ENCODE peak calls at places on chromosomes 7 and 10, in seven cellular contexts. C is Panc1, G is transverse colon, T is spleen, Z is HCT116, N is prostate gland, P is upper lobe of left lung. M is an unnamed sample. For H3K4me1, the result is how much of the 10 kb centered on the place peaks cover.

GRCh38 chr10:105807930-105808587 is 1167.0 kb downstream of the SORCS3 start:
- DNase-seq in G (no peak), C (no peak), T (no peak), N (no peak), P (no peak), Z (no peak), M (no peak)

GRCh38 chr7:3461923-3462322 is 160.9 kb downstream of the SDK1 start:
- DNase-seq in Z (no peak), C (no peak), G (no peak), T (no peak), P (no peak), N (no peak), M (no peak)

GRCh38 chr10:26311383-26311940 is 94.9 kb downstream of the GAD2 start:
- DNase-seq in G (no peak), N (no peak), T (no peak), P (no peak), C (no peak), Z (peak), M (no peak)

GRCh38 chr10:79927111-79927828 is 21.6 kb downstream of the SFTPD start:
- DNase-seq in T (peak), N (no peak), G (no peak), Z (no peak), P (no peak), C (no peak), M (no peak)

GRCh38 chr7:83648464-83649241 is at the start of gene SEMA3E:
- DNase-seq in G (no peak), Z (peak), T (no peak), N (peak), P (no peak), C (peak), M (no peak)

GRCh38 chr10:119802068-119802538 is 70.5 kb downstream of the MCMBP start:
- DNase-seq in Z (no peak), P (no peak), C (no peak), N (no peak), G (no peak), T (no peak), M (no peak)

GRCh38 chr7:74203157-74203556 is 6.6 kb upstream of the LAT2 start:
- DNase-seq in N (peak), C (no peak), Z (no peak), T (peak), P (no peak), G (peak), M (no peak)

GRCh38 chr10:7296648-7297047 is 114.2 kb downstream of the SFMBT2 start:
- DNase-seq in T (no peak), G (no peak), P (no peak), C (no peak), N (no peak), Z (no peak), M (no peak)

GRCh38 chr7:11331128-11332102 is 357.7 kb downstream of the PHF14 start:
- DNase-seq in T (no peak), Z (no peak), G (no peak), C (no peak), P (no peak), N (no peak), M (no peak)

GRCh38 chr10:48511855-48512191 is 93.0 kb downstream of the ARHGAP22 start:
- DNase-seq in T (peak), C (no peak), N (no peak), P (no peak), G (no peak), Z (no peak), M (peak)

GRCh38 chr7:47254081-47255006 is 327.6 kb downstream of the TNS3 start:
- DNase-seq in C (no peak), T (peak), Z (no peak), N (peak), P (peak), G (peak), M (no peak)

GRCh38 chr10:4303045-4303444 is 518.0 kb upstream of the KLF6 start:
- DNase-seq in Z (no peak), N (no peak), C (no peak), P (no peak), G (no peak), T (no peak), M (no peak)

GRCh38 chr7:17557305-17557704 is 258.9 kb downstream of the AHR start:
- DNase-seq in C (no peak), N (no peak), P (no peak), T (no peak), Z (no peak), G (no peak), M (no peak)

GRCh38 chr7:158252837-158253669 is 334.6 kb downstream of the PTPRN2 start:
- DNase-seq in Z (no peak), P (peak), T (peak), N (no peak), G (no peak), C (no peak), M (no peak)

GRCh38 chr7:135919071-135919841 is 57.9 kb downstream of the MTPN start:
- DNase-seq in T (no peak), C (no peak), P (no peak), N (no peak), Z (no peak), G (no peak), M (no peak)

GRCh38 chr10:43402176-43402575 is 6.8 kb downstream of the HNRNPF start:
- DNase-seq in C (no peak), Z (no peak), N (no peak), T (no peak), P (no peak), G (no peak), M (no peak)

GRCh38 chr10:43407148-43407575 is 1.8 kb downstream of the HNRNPF start:
- DNase-seq in N (peak), G (peak), P (peak), T (peak), Z (no peak), C (no peak), M (no peak)

GRCh38 chr10:43402880-43403452 is 6.0 kb downstream of the HNRNPF start:
- DNase-seq in C (no peak), P (no peak), N (no peak), T (no peak), Z (no peak), G (peak), M (no peak)

GRCh38 chr10:43403911-43404674 is 4.9 kb downstream of the HNRNPF start:
- DNase-seq in N (no peak), G (no peak), Z (no peak), T (no peak), C (no peak), P (no peak), M (no peak)

DNA sequence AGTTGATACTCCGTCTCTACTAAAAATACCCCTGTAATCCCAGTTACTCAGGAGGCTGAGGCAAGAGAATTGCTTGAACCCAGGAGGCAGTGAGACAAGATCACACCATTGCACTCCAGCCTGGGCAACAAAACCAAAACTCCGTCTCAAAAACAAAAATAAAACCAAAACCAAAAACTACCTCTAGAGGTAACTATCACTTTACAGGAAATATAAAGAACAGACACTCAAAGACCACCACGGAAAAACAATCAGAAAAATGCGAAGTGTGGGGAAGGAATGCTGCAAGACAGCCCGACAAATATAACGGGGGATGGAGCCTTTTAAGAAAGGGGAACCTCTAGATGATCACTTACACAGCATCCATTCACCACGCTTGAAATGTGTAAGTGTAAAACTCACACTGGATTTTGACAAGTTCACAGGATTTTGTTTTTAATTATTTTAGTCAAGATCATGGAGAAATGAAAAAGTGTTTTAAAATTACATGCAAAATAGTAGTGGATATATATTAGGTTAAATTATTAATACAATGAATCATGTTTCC is 4.2 kb downstream of the HNRNPF start:
- DNase-seq in Z (no peak), P (no peak), G (no peak), T (no peak), N (no peak), C (no peak), M (no peak)
- H3K4me1 ChIP-seq in Z (half or more), P (half or more), G (half or more), T (half or more), N (under half), C (under half), M (half or more)

DNA sequence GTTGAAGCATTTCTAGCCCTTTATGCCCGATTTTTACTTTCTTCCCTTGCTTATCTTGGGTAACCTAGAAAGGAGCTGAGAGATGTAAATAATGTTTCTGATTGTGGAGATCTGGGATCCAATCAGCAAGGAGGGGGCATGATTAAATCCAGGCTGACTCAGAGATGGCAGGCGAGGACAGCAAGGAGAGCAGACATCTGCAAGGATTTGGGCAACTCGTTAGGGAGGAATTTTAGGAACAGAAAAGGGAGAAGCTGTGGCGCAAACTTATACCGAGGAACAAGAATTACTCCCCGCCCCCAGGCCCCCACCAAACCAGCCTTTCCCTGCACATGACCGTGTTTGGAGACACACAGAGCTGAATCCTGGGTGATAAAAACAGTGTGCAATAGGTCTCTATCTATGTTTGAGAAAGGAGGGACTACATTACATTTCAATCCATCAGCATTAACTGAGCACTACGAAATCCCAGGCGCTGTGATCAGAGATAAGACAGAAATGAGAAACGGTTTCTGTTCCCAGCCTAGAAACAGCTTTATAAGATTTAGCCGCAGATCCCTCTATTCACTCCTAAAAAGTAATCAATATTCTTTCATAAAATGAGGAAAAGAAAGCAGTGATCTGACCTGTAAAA is 37.0 kb upstream of the RAPGEF5 start:
- DNase-seq in Z (no peak), N (no peak), P (no peak), G (no peak), C (no peak), T (no peak), M (no peak)
- TF ChIP-seq POLR2AphosphoS5 in Z (no peak), N (no peak), P (no peak), G (no peak), C (no peak), T (no peak), M (no peak)

GRCh38 chr10:22500567-22501369 is 155.5 kb downstream of the SPAG6 start:
- DNase-seq in P (no peak), Z (no peak), N (no peak), G (no peak), C (no peak), T (no peak), M (no peak)
- H3K27ac ChIP-seq in P (no peak), Z (no peak), N (no peak), G (no peak), C (no peak), T (no peak), M (no peak)

DNA sequence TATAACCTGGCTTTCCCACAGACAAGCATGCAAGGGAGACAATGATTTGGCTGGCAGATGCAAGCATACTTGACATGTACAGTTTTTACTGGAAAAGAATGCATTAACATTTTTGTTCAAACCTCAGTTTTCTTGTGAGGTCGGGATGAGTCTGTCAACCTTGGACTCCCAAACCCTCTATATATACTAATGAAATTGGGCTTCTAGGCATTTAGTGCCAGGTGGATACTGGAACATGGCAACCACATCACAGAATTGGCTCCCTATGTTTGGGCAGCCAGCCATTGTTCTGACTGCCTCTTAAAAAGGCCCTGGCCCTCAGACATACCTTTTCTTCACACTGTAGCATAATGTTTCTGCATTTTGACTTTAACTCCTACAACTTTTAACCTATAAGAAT is 39.1 kb downstream of the CDK6 start:
- DNase-seq in G (no peak), T (no peak), N (no peak), Z (no peak), C (no peak), P (no peak), M (no peak)
- H3K4me1 ChIP-seq in G (under half), T (under half), N (under half), Z (under half), C (under half), P (under half), M (under half)

GRCh38 chr10:125535559-125535958 is 147.4 kb downstream of the TEX36 start:
- DNase-seq in Z (no peak), C (no peak), T (no peak), N (no peak), P (no peak), G (no peak), M (no peak)

GRCh38 chr10:125543796-125544195 is 139.2 kb downstream of the TEX36 start:
- DNase-seq in G (no peak), P (no peak), C (no peak), Z (no peak), T (no peak), N (peak), M (no peak)

GRCh38 chr10:125536236-125536635 is 146.7 kb downstream of the TEX36 start:
- DNase-seq in Z (no peak), C (no peak), N (no peak), G (no peak), P (no peak), T (no peak), M (no peak)

GRCh38 chr10:125534515-125534914 is 148.4 kb downstream of the TEX36 start:
- DNase-seq in P (no peak), C (no peak), N (no peak), Z (no peak), G (no peak), T (no peak), M (no peak)

GRCh38 chr10:125538947-125539649 is 143.9 kb downstream of the TEX36 start:
- DNase-seq in N (peak), Z (no peak), C (no peak), G (peak), T (no peak), P (no peak), M (no peak)
- TF ChIP-seq POLR2AphosphoS5 in N (peak), Z (no peak), C (no peak), G (no peak), T (no peak), P (no peak), M (no peak)

M was measured in vagina.